ENCODE peak calls at places on chromosomes 6 and 20, in four cellular contexts. S is retinal pigment epithelial cell, L is bronchial epithelial cell, N is pancreas. D is an unnamed sample.

GRCh38 chr20:50379049-50379990 is 130.9 kb upstream of the PTPN1 start:
- DNase-seq in S (peak), L (peak), N (peak), D (peak)

GRCh38 chr6:151432650-151433049 is 19.3 kb downstream of the RMND1 start:
- DNase-seq in S (no peak), L (no peak), N (no peak), D (no peak)

GRCh38 chr6:98808522-98809210 is 25.7 kb upstream of the POU3F2 start:
- DNase-seq in N (no peak), L (peak), S (no peak), D (no peak)

GRCh38 chr20:59322101-59322500 is 21.7 kb downstream of the EDN3 start:
- DNase-seq in S (no peak), L (no peak), N (no peak), D (no peak)

GRCh38 chr6:36378936-36379335 is 8.5 kb downstream of the ETV7 start:
- DNase-seq in L (no peak), S (no peak), N (no peak), D (no peak)

GRCh38 chr6:112466378-112467151 is 119.4 kb downstream of the RFPL4B start:
- DNase-seq in S (peak), L (peak), N (no peak), D (no peak)

GRCh38 chr6:95203153-95203754 is 374.1 kb upstream of the MANEA start:
- DNase-seq in L (peak), S (no peak), N (no peak), D (peak)

GRCh38 chr20:37254114-37254878 is 7.3 kb downstream of the GHRH start:
- DNase-seq in L (no peak), N (no peak), S (no peak), D (no peak)

GRCh38 chr6:67608099-67608749 is 1026.9 kb upstream of the ADGRB3 start:
- DNase-seq in S (no peak), N (no peak), L (no peak), D (no peak)

GRCh38 chr6:129717287-129717686 is 7.3 kb upstream of the ARHGAP18 start:
- DNase-seq in S (no peak), L (peak), N (no peak), D (peak)

GRCh38 chr6:77470983-77471382 is 7.7 kb upstream of the HTR1B start:
- DNase-seq in N (no peak), L (peak), S (no peak), D (peak)

GRCh38 chr6:111566873-111567517 is 38.7 kb downstream of the TRAF3IP2 start:
- DNase-seq in S (no peak), L (no peak), N (no peak), D (no peak)

GRCh38 chr6:119533603-119534279 is 184.2 kb upstream of the MAN1A1 start:
- DNase-seq in N (no peak), S (no peak), L (peak), D (peak)

DNA sequence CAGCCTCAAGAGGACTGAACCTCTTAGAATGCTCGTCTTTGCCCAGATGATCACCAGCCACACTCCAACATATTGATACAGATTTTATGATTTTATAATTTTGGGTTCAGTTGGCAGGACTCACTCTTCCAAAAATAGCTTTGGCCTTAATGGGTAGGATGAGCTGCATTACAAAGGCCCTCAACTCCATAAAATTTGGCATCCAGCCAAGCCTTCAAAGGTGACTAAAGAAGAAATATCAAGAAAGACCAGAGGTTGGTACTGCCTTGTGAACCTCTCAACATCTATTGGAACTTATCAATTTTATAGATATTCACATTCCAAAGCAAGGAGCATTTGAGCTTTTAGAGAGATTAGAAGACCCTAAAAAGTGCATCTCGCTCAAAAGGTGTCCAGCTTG is 48.4 kb upstream of the SNAP25 start:
- DNase-seq in N (no peak), L (no peak), S (no peak), D (no peak)
- TF ChIP-seq CTCF in N (no peak), L (no peak), S (no peak), D (no peak)

GRCh38 chr6:170437719-170438401 is 115.2 kb downstream of the PSMB1 start:
- DNase-seq in N (no peak), L (peak), S (no peak), D (peak)
- H3K4me3 ChIP-seq in N (no peak), L (no peak), S (peak), D (no peak)

GRCh38 chr20:64219730-64220129 is 35.8 kb upstream of the PCMTD2 start:
- DNase-seq in N (no peak), S (no peak), L (no peak), D (no peak)
- TF ChIP-seq CTCF in N (no peak), S (no peak), L (no peak), D (no peak)

GRCh38 chr6:3749390-3749978 is 2.0 kb downstream of the PXDC1 start:
- DNase-seq in S (no peak), N (peak), L (peak), D (peak)

GRCh38 chr6:3749991-3750323 is 1.6 kb downstream of the PXDC1 start:
- DNase-seq in L (peak), N (peak), S (peak), D (peak)

GRCh38 chr6:3748208-3748701 is 3.3 kb downstream of the PXDC1 start:
- DNase-seq in S (no peak), L (peak), N (no peak), D (peak)

GRCh38 chr6:3750324-3751018 is 1.0 kb downstream of the PXDC1 start:
- DNase-seq in N (peak), S (no peak), L (peak), D (peak)

DNA sequence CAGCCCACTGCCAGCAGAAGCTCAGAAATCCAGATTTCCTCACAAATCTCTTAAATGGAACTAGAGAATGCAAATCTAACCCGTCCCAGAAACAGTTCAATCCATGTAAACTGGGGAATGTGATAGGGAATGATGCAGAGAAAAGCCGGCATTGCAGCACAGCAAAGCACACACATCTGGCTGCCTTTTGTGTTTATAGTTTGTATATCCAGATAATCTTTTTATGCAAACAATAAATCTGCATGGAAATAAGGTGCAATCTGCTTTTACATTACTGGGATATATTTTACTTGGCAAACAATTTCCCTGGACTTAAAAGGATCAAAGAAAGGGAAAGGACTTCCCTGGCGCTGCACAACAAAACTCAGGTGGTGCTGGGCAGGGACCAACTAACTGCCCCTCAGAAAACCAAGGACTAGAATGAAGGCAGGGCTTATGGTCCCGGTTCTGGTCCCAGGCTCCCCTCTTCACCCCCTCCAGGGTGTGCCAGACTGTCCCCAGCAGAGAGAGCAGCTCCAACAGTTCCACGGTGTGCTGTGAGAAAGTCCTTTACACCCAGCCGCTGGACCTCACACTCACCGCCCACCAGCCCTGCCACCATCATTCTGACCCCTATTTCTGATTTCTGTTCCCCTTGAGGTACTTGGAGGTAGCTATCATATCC is 2.7 kb downstream of the PXDC1 start:
- DNase-seq in N (no peak), L (no peak), S (no peak), D (no peak)
- H3K4me3 ChIP-seq in N (no peak), L (peak), S (peak), D (peak)

DNA sequence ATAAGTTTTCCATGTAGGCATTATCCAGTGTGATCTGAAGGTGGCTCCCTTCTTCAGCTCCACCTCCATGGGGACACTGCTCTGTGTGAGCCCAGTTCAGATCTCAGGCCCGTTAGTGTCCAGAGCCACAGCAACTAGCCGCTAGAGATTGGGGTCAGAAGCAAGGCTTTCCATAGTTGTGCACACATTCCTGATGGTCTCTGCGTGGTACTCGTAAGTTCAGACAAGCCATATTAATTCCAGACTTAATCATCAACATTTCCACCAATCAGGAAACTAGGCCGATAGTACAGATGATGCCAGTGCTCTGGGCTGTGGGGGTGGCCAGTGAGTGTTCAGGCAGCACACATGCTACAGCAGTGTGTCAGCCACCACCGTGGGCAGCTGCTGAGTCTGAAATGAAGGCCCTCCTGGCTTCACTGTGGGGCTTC is 17.5 kb upstream of the SYNCRIP start:
- DNase-seq in N (no peak), L (peak), S (peak), D (peak)
- TF ChIP-seq CTCF in N (no peak), L (no peak), S (peak), D (peak)